ENCODE peak calls at places on chromosome 9, in seven cellular contexts. One of them, this sample, is unnamed.

GRCh38 chr9:72586388-72587160 is 65.2 kb downstream of the TMC1 start:
- DNase-seq in stimulated activated CD4-positive, alpha-beta T cell treated with anti-CD3 and anti-CD28 coated beads, Interleukin-15, amount 100 ng/mL, for 48 hours: no peak
- DNase-seq in EH: peak
- DNase-seq in DMS79: no peak
- DNase-seq in adrenal gland: no peak
- DNase-seq in caudate nucleus: peak
- DNase-seq in activated CD8-positive, alpha-beta T cell treated with anti-CD3 and anti-CD28 coated beads, Interleukin-2, amount 10 ng/mL, durations not matched to agents 7 days and 5 days: peak
- DNase-seq in this sample: no peak

GRCh38 chr9:78438765-78439164 is 141.8 kb downstream of the PSAT1 start:
- DNase-seq in activated CD8-positive, alpha-beta T cell treated with anti-CD3 and anti-CD28 coated beads, Interleukin-2, amount 10 ng/mL, durations not matched to agents 7 days and 5 days: no peak
- DNase-seq in adrenal gland: no peak
- DNase-seq in stimulated activated CD4-positive, alpha-beta T cell treated with anti-CD3 and anti-CD28 coated beads, Interleukin-15, amount 100 ng/mL, for 48 hours: no peak
- DNase-seq in EH: no peak
- DNase-seq in caudate nucleus: no peak
- DNase-seq in DMS79: no peak
- DNase-seq in this sample: no peak

GRCh38 chr9:103997861-103998370 is 96.2 kb upstream of the SMC2 start:
- DNase-seq in activated CD8-positive, alpha-beta T cell treated with anti-CD3 and anti-CD28 coated beads, Interleukin-2, amount 10 ng/mL, durations not matched to agents 7 days and 5 days: no peak
- DNase-seq in EH: no peak
- DNase-seq in stimulated activated CD4-positive, alpha-beta T cell treated with anti-CD3 and anti-CD28 coated beads, Interleukin-15, amount 100 ng/mL, for 48 hours: no peak
- DNase-seq in caudate nucleus: no peak
- DNase-seq in DMS79: no peak
- DNase-seq in adrenal gland: no peak
- DNase-seq in this sample: no peak

GRCh38 chr9:33106827-33107621 is 30.6 kb upstream of the SMU1 start:
- DNase-seq in adrenal gland: peak
- DNase-seq in EH: peak
- DNase-seq in caudate nucleus: no peak
- DNase-seq in stimulated activated CD4-positive, alpha-beta T cell treated with anti-CD3 and anti-CD28 coated beads, Interleukin-15, amount 100 ng/mL, for 48 hours: no peak
- DNase-seq in activated CD8-positive, alpha-beta T cell treated with anti-CD3 and anti-CD28 coated beads, Interleukin-2, amount 10 ng/mL, durations not matched to agents 7 days and 5 days: no peak
- DNase-seq in DMS79: no peak
- DNase-seq in this sample: peak

GRCh38 chr9:120390637-120391190 is 189.3 kb downstream of the CDK5RAP2 start:
- DNase-seq in activated CD8-positive, alpha-beta T cell treated with anti-CD3 and anti-CD28 coated beads, Interleukin-2, amount 10 ng/mL, durations not matched to agents 7 days and 5 days: no peak
- DNase-seq in DMS79: no peak
- DNase-seq in EH: no peak
- DNase-seq in stimulated activated CD4-positive, alpha-beta T cell treated with anti-CD3 and anti-CD28 coated beads, Interleukin-15, amount 100 ng/mL, for 48 hours: no peak
- DNase-seq in adrenal gland: no peak
- DNase-seq in caudate nucleus: no peak
- DNase-seq in this sample: no peak

GRCh38 chr9:115628426-115628825 is 510.5 kb upstream of the TNC start:
- DNase-seq in DMS79: no peak
- DNase-seq in stimulated activated CD4-positive, alpha-beta T cell treated with anti-CD3 and anti-CD28 coated beads, Interleukin-15, amount 100 ng/mL, for 48 hours: no peak
- DNase-seq in activated CD8-positive, alpha-beta T cell treated with anti-CD3 and anti-CD28 coated beads, Interleukin-2, amount 10 ng/mL, durations not matched to agents 7 days and 5 days: no peak
- DNase-seq in caudate nucleus: no peak
- DNase-seq in EH: no peak
- DNase-seq in adrenal gland: no peak
- DNase-seq in this sample: no peak

GRCh38 chr9:4832786-4833579 is 40.2 kb downstream of the RCL1 start:
- DNase-seq in caudate nucleus: no peak
- DNase-seq in stimulated activated CD4-positive, alpha-beta T cell treated with anti-CD3 and anti-CD28 coated beads, Interleukin-15, amount 100 ng/mL, for 48 hours: no peak
- DNase-seq in adrenal gland: no peak
- DNase-seq in activated CD8-positive, alpha-beta T cell treated with anti-CD3 and anti-CD28 coated beads, Interleukin-2, amount 10 ng/mL, durations not matched to agents 7 days and 5 days: no peak
- DNase-seq in EH: peak
- DNase-seq in DMS79: no peak
- DNase-seq in this sample: no peak

GRCh38 chr9:3760031-3760430 is 234.2 kb upstream of the RFX3 start:
- DNase-seq in activated CD8-positive, alpha-beta T cell treated with anti-CD3 and anti-CD28 coated beads, Interleukin-2, amount 10 ng/mL, durations not matched to agents 7 days and 5 days: no peak
- DNase-seq in adrenal gland: no peak
- DNase-seq in EH: peak
- DNase-seq in stimulated activated CD4-positive, alpha-beta T cell treated with anti-CD3 and anti-CD28 coated beads, Interleukin-15, amount 100 ng/mL, for 48 hours: no peak
- DNase-seq in DMS79: peak
- DNase-seq in caudate nucleus: no peak
- DNase-seq in this sample: no peak

This sample was measured in ovary.